ENCODE peak calls at places on chromosomes 16 and 17, in five cellular contexts. V is lower lobe of right lung, F is heart right ventricle, E is kidney, O is Caco-2. N is an unnamed sample. For H3K9me3 and H3K4me1, the result is how much of the 10 kb centered on the place peaks cover.

GRCh38 chr16:78407191-78407590 is 307.7 kb downstream of the WWOX start:
- DNase-seq in V (no peak), F (no peak), E (no peak), O (no peak), N (no peak)

GRCh38 chr17:27106982-27107360 is 186.9 kb upstream of the WSB1 start:
- DNase-seq in V (no peak), F (no peak), E (no peak), O (no peak), N (no peak)

GRCh38 chr17:51640108-51640622 is 379.8 kb downstream of the UTP18 start:
- DNase-seq in V (no peak), F (no peak), E (no peak), O (peak), N (no peak)

GRCh38 chr16:3945751-3946603 is 65.5 kb upstream of the CREBBP start:
- DNase-seq in V (peak), F (peak), E (peak), O (no peak), N (peak)

GRCh38 chr17:10265100-10265810 is 66.8 kb upstream of the GAS7 start:
- DNase-seq in V (no peak), F (no peak), E (no peak), O (no peak), N (peak)

GRCh38 chr16:85253127-85253941 is 141.1 kb upstream of the CIBAR2 start:
- DNase-seq in V (peak), F (peak), E (no peak), O (peak), N (peak)

GRCh38 chr17:58279016-58279671 is 1.6 kb downstream of the MPO start:
- DNase-seq in V (peak), F (peak), E (peak), O (no peak), N (no peak)

GRCh38 chr16:26809461-26809860 is 257.3 kb upstream of the C16orf82 start:
- DNase-seq in V (no peak), F (no peak), E (no peak), O (no peak), N (no peak)

GRCh38 chr16:28874406-28874805 is 3.9 kb upstream of the ATP2A1 start:
- DNase-seq in V (no peak), F (no peak), E (no peak), O (no peak), N (no peak)

GRCh38 chr17:7356779-7357178 is 1.8 kb downstream of the TMEM95 start:
- DNase-seq in V (no peak), F (no peak), E (no peak), O (no peak), N (no peak)

GRCh38 chr17:83191388-83192160 is 112.2 kb downstream of the METRNL start:
- DNase-seq in V (peak), F (no peak), E (peak), O (no peak), N (no peak)

GRCh38 chr17:4513113-4514032 is 14.7 kb downstream of the SPNS2 start:
- DNase-seq in V (no peak), F (no peak), E (no peak), O (peak), N (no peak)

GRCh38 chr16:84313921-84314320 is 19.2 kb downstream of the WFDC1 start:
- DNase-seq in V (no peak), F (no peak), E (no peak), O (no peak), N (no peak)

GRCh38 chr17:77303620-77304019 is 162.9 kb downstream of the SEC14L1 start:
- DNase-seq in V (no peak), F (no peak), E (no peak), O (no peak), N (peak)

GRCh38 chr16:85201566-85201965 is 89.3 kb upstream of the CIBAR2 start:
- DNase-seq in V (no peak), F (no peak), E (no peak), O (no peak), N (no peak)

GRCh38 chr16:82758904-82759303 is 132.1 kb downstream of the CDH13 start:
- DNase-seq in V (no peak), F (no peak), E (no peak), O (no peak), N (no peak)

GRCh38 chr16:76837872-76838271 is 353.1 kb upstream of the MON1B start:
- DNase-seq in V (no peak), F (no peak), E (no peak), O (no peak), N (no peak)

GRCh38 chr16:59045496-59045895 is 311.4 kb upstream of the GOT2 start:
- DNase-seq in V (no peak), F (no peak), E (no peak), O (no peak), N (no peak)

GRCh38 chr17:32445976-32446375 is 1.7 kb downstream of the PSMD11 start:
- DNase-seq in V (no peak), F (no peak), E (no peak), O (no peak), N (peak)

GRCh38 chr17:73316919-73317505 is 5.2 kb upstream of the CDC42EP4 start:
- DNase-seq in V (no peak), F (no peak), E (no peak), O (no peak), N (no peak)

GRCh38 chr17:78397681-78398101 is 19.2 kb downstream of the PGS1 start:
- DNase-seq in V (no peak), F (peak), E (no peak), O (no peak), N (peak)

GRCh38 chr16:684961-685696 is 995 bp upstream of the JMJD8 start:
- DNase-seq in V (peak), F (no peak), E (no peak), O (peak), N (no peak)

GRCh38 chr16:15435216-15435864 is 952 bp downstream of the BMERB1 start:
- DNase-seq in V (no peak), F (no peak), E (no peak), O (peak), N (no peak)

GRCh38 chr17:3964203-3965122 is at the start of gene ATP2A3:
- DNase-seq in V (peak), F (no peak), E (peak), O (peak), N (no peak)

GRCh38 chr16:57407521-57408353 is 3.2 kb downstream of the CCL17 start:
- DNase-seq in V (no peak), F (no peak), E (no peak), O (no peak), N (no peak)

GRCh38 chr16:15483857-15484256 is 49.5 kb downstream of the BMERB1 start:
- DNase-seq in V (no peak), F (no peak), E (no peak), O (no peak), N (no peak)

GRCh38 chr16:86387461-86388440 is 122.6 kb upstream of the FOXF1 start:
- DNase-seq in V (no peak), F (no peak), E (no peak), O (no peak), N (peak)

GRCh38 chr16:819336-819735 is 18.8 kb upstream of the GNG13 start:
- DNase-seq in V (no peak), F (no peak), E (no peak), O (no peak), N (no peak)

GRCh38 chr17:72665841-72666518 is 426.5 kb downstream of the SLC39A11 start:
- DNase-seq in V (no peak), F (no peak), E (no peak), O (no peak), N (no peak)

GRCh38 chr17:64507418-64507766 is 615 bp downstream of the CEP95 start:
- DNase-seq in V (no peak), F (peak), E (no peak), O (peak), N (peak)

GRCh38 chr17:78597923-78598545 is 20.8 kb upstream of the DNAH17 start:
- DNase-seq in V (no peak), F (no peak), E (peak), O (no peak), N (peak)

GRCh38 chr16:79651363-79651762 is 50.8 kb upstream of the MAF start:
- DNase-seq in V (no peak), F (peak), E (no peak), O (no peak), N (peak)

GRCh38 chr17:77317091-77317519 is 176.3 kb downstream of the SEC14L1 start:
- DNase-seq in V (no peak), F (no peak), E (peak), O (no peak), N (no peak)

GRCh38 chr16:17885659-17886200 is 415.0 kb upstream of the XYLT1 start:
- DNase-seq in V (no peak), F (no peak), E (no peak), O (no peak), N (no peak)

GRCh38 chr17:45171338-45172231 is 9.9 kb downstream of the HEXIM2 start:
- DNase-seq in V (peak), F (peak), E (peak), O (peak), N (no peak)

GRCh38 chr16:63326736-63327339 is 1290.6 kb upstream of the CDH8 start:
- DNase-seq in V (no peak), F (no peak), E (no peak), O (no peak), N (no peak)

GRCh38 chr16:68100504-68100903 is 15.3 kb downstream of the NFATC3 start:
- DNase-seq in V (no peak), F (no peak), E (no peak), O (no peak), N (no peak)

GRCh38 chr17:22511431-22511830 is 819.1 kb downstream of the KCNJ18 start:
- DNase-seq in V (no peak), F (no peak), E (no peak), O (no peak), N (no peak)

GRCh38 chr17:22510504-22510903 is 818.2 kb downstream of the KCNJ18 start:
- DNase-seq in V (no peak), F (no peak), E (no peak), O (no peak), N (no peak)

GRCh38 chr17:22512506-22512905 is 820.2 kb downstream of the KCNJ18 start:
- DNase-seq in V (no peak), F (no peak), E (no peak), O (no peak), N (no peak)

GRCh38 chr17:22512997-22513538 is 820.7 kb downstream of the KCNJ18 start:
- DNase-seq in V (no peak), F (no peak), E (no peak), O (peak), N (no peak)

GRCh38 chr17:22512057-22512456 is 819.7 kb downstream of the KCNJ18 start:
- DNase-seq in V (no peak), F (no peak), E (no peak), O (no peak), N (no peak)
- H3K9me3 ChIP-seq in V (under half), F (under half), E (under half), O (under half), N (under half)

DNA sequence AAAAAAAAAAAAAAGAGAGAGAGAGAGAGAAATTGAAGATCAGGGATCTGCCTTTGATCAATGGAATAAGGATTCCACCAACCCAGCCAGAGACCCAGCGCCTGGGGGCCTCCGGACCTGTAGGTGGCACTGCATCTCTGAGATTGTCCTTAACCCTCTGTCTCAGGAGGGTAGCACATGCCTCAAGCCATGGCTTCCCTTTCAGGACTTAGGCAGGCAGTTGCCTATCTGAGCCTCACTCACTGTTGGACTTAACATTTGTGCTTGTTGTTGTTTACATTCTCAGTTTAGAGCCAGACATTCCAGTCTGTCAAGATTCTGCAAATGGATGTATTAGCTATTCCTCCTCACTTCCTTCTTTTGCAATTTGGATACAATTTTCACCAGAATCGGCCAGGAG is 5.1 kb upstream of the SCNN1B start:
- DNase-seq in V (no peak), F (no peak), E (no peak), O (peak), N (no peak)
- TF ChIP-seq CTCF in V (peak), F (no peak), E (no peak), O (peak), N (no peak)

DNA sequence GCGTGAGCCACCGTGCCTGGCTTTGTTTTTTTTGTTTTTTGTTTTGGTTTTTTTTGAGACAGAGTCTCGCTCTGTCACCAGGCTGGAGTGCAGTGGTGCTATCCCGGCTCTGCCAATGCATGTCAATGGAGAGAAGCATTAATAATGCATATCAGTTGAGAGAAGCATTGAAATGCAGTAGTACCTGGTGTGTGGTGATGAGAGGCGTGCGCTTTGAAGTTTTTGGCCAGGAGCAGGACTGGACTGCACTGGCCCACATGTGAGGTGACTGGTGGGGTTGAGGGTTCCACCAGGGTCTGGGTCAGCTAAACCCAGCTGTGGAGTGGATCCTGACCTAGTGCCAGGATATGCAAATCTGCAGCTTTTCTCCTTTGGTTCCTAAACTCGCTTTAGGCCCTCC is 5.4 kb downstream of the SP2 start:
- DNase-seq in V (no peak), F (no peak), E (no peak), O (no peak), N (no peak)
- H3K4me1 ChIP-seq in V (half or more), F (half or more), E (under half), O (under half), N (half or more)

GRCh38 chr17:69878661-69879060 is 196.4 kb upstream of the KCNJ16 start:
- DNase-seq in V (no peak), F (no peak), E (no peak), O (no peak), N (no peak)
- H3K9me3 ChIP-seq in V (under half), F (under half), E (under half), O (under half), N (under half)

DNA sequence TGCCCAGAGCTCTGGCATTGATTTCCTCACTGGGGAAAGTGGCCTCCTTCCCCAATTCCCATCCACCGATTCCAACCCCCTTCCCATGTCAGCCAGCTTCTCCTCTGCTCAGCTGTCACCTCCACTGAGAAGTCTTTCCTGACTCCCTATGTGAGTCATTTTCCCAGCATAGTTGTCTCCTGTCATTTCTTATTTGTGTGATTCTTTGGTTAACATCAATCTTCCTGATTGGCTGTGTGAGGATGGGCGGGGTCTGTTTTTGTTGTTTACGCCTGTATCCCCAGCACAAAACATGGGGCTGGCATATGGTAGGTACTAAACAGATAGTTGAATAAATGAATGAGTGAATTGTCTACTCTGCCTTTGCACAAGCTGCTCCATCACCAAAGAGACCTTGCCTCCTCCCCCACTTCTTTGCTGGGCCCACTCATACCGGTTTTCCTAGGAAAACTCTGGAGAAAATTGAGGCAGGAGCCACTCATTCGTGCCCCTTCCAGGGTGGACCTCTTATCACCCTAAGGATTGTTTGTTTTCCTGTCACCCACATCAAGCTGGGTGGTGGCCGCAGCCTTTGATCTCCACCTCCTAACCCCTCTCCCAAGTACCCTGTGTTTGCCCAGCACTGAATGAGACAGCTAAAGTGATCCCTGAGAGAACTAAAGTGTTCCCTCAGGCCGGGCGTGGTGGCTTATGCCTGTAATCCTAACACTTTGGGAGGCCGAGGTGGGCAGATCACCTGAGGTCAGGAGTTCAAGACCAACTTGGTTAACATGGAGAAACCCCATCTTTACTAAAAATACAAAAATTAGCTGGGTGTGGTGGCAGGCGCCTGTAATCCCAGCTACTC is 1.2 kb upstream of the GRB7 start:
- DNase-seq in V (no peak), F (no peak), E (no peak), O (peak), N (no peak)
- TF ChIP-seq CTCF in V (no peak), F (no peak), E (no peak), O (no peak), N (no peak)

GRCh38 chr17:17750881-17751280 is 69.6 kb downstream of the RAI1 start:
- DNase-seq in V (no peak), F (no peak), E (peak), O (no peak), N (no peak)
- H3K4me1 ChIP-seq in V (half or more), F (half or more), E (under half), O (under half), N (under half)

GRCh38 chr17:54455251-54455868 is 445.3 kb upstream of the TOM1L1 start:
- DNase-seq in V (no peak), F (no peak), E (no peak), O (no peak), N (no peak)
- H3K9me3 ChIP-seq in V (under half), F (under half), E (under half), O (under half), N (under half)

DNA sequence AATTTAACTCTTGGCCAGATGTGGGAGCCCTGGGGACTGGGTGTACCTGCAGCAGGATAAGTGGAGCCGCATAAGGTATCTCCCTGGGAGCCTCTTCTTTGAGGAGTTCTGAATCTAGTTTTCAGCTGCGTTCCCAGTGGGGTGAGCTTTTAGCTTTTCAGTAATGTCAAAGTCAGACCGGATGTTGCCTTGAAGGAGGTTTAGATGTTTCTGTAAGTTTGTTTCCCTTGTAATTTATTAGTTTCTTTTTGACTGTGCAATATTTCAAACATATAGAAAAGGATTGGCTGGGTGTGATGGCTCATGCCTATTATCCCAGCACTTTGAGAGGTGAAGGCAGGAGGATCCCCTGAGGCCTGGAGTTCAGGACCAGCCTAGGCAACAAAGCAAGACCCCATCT is 98.6 kb upstream of the EEF2KMT start:
- DNase-seq in V (no peak), F (no peak), E (no peak), O (no peak), N (no peak)
- TF ChIP-seq CTCF in V (no peak), F (no peak), E (no peak), O (no peak), N (no peak)